ENCODE peak calls at places on chromosomes 13 and 19, in nine cellular contexts. W is psoas muscle; B is A673; R is heart left ventricle; A is body of pancreas; G is adipocyte; U is suprapubic skin; S is CD8-positive, alpha-beta T cell; N is colonic mucosa. X is an unnamed sample.

GRCh38 chr19:42201489-42202289 is 15.8 kb downstream of the DEDD2 start:
- DNase-seq in W (no peak), B (no peak), R (peak; percentile 42), A (no peak), G (no peak), U (no peak), S (peak; percentile 64), N (no peak), X (no peak)

GRCh38 chr19:54532528-54532927 is 29.9 kb downstream of the LAIR2 start:
- DNase-seq in W (no peak), B (no peak), R (no peak), A (no peak), G (no peak), U (no peak), S (no peak), N (no peak), X (no peak)

GRCh38 chr19:7743425-7743841 is 3.9 kb downstream of the CD209 start:
- DNase-seq in W (no peak), B (no peak), R (no peak), A (no peak), G (no peak), U (no peak), S (no peak), N (no peak), X (no peak)

GRCh38 chr13:43965446-43965845 is 85.7 kb downstream of the LACC1 start:
- DNase-seq in W (no peak), B (no peak), R (no peak), A (no peak), G (no peak), U (no peak), S (no peak), N (no peak), X (no peak)

GRCh38 chr13:97432232-97432916 is 1.6 kb upstream of the RAP2A start:
- DNase-seq in W (no peak), B (no peak), R (no peak), A (no peak), G (no peak), U (no peak), S (no peak), N (no peak), X (no peak)

GRCh38 chr19:54279441-54279962 is 1.4 kb downstream of the LILRB2 start:
- DNase-seq in W (no peak), B (no peak), R (no peak), A (no peak), G (no peak), U (no peak), S (peak; percentile 31), N (no peak), X (no peak)

GRCh38 chr13:41008349-41008980 is 10.7 kb downstream of the ELF1 start:
- DNase-seq in W (no peak), B (no peak), R (no peak), A (no peak), G (peak; percentile 76), U (no peak), S (no peak), N (no peak), X (no peak)

GRCh38 chr13:28059214-28059613 is 41.2 kb downstream of the FLT3 start:
- DNase-seq in W (no peak), B (peak; percentile 31), R (no peak), A (peak; percentile 78), G (peak; percentile 11), U (no peak), S (peak; percentile 55), N (peak; percentile 57), X (no peak)

GRCh38 chr19:39246951-39247669 is 1.5 kb downstream of the IFNL4 start:
- DNase-seq in W (peak; percentile 42), B (peak; percentile 45), R (no peak), A (peak; percentile 38), G (no peak), U (no peak), S (peak; percentile 57), N (peak; percentile 29), X (no peak)

GRCh38 chr13:114015608-114016295 is 41.9 kb upstream of the C13orf46 start:
- DNase-seq in W (peak; percentile 81), B (no peak), R (no peak), A (no peak), G (no peak), U (peak; percentile 92), S (no peak), N (peak; percentile 41), X (no peak)

GRCh38 chr19:940591-941291 is 14.9 kb downstream of the ARID3A start:
- DNase-seq in W (peak; percentile 75), B (peak; percentile 70), R (peak; percentile 68), A (peak; percentile 91), G (no peak), U (peak; percentile 90), S (peak; percentile 83), N (peak; percentile 77), X (no peak)

GRCh38 chr19:14507704-14508246 is 10.4 kb downstream of the DNAJB1 start:
- DNase-seq in W (no peak), B (no peak), R (no peak), A (no peak), G (peak; percentile 57), U (no peak), S (no peak), N (no peak), X (no peak)

GRCh38 chr13:113117956-113118327 is 4.7 kb upstream of the F10 start:
- DNase-seq in W (no peak), B (no peak), R (no peak), A (no peak), G (no peak), U (no peak), S (no peak), N (no peak), X (no peak)

GRCh38 chr13:78022164-78022877 is 103.7 kb upstream of the EDNRB start:
- DNase-seq in W (no peak), B (peak; percentile 78), R (peak; percentile 20), A (peak; percentile 4), G (no peak), U (no peak), S (peak; percentile 56), N (peak; percentile 19), X (no peak)

GRCh38 chr13:24146961-24147569 is 13.5 kb upstream of the SPATA13 start:
- DNase-seq in W (no peak), B (no peak), R (no peak), A (no peak), G (no peak), U (no peak), S (no peak), N (no peak), X (no peak)

DNA sequence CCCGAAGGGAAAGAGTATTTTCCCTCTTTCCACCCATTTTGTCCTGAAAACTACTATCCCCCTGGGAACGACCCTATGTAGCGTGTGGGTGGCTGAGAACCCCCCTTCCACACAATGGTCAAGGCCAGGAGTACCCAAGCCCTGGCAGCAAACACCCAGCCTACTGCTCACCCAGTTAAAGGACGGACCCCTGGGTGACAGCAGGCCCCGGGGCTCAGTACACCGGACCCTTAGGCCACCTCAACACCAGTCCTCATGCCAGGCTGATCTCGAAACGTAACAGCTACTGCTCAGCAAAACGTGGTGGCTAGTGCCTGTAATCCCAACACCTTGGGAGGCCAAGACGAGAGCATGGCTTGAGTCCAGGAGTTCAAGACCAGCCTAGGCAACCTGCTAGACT is 1.4 kb downstream of the ANKRD27 start:
- DNase-seq in W (no peak), B (no peak), R (no peak), A (no peak), G (no peak), U (no peak), S (no peak), N (no peak), X (no peak)
- H3K4me1 ChIP-seq in W (peaks cover 30% of the 10 kb centered on the region), B (peaks cover 49% of the 10 kb centered on the region), R (peaks cover 48% of the 10 kb centered on the region), A (peaks cover 36% of the 10 kb centered on the region), G (peaks cover 10% of the 10 kb centered on the region), U (peaks cover 50% of the 10 kb centered on the region), S (peaks cover 39% of the 10 kb centered on the region), N (peaks cover 22% of the 10 kb centered on the region), X (peaks cover 5% of the 10 kb centered on the region)

DNA sequence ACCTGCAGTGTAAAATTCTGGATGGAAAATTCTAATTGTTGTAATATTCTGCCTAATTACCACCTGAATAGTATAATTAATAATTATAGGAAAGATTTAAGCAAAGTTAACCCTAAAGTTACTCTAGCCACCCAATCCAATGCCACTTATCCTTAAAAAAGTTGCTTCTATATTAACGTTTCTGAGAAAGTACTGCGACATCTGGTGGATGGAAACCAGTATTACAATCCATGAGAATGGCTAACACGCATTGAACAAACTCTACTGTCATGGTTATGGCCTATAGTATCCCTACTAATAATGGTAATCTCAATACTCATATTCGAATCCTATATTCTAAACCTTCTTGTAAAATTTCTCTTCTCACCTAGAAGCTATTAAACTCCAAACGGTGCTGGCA is 1551.8 kb downstream of the SLITRK1 start:
- DNase-seq in W (no peak), B (peak; percentile 29), R (no peak), A (no peak), G (peak; percentile 20), U (no peak), S (no peak), N (no peak), X (peak; percentile 16)
- H3K4me1 ChIP-seq in W (no peaks in the 10 kb centered on the region), B (peaks cover 5% of the 10 kb centered on the region), R (no peaks in the 10 kb centered on the region), A (no peaks in the 10 kb centered on the region), G (no peaks in the 10 kb centered on the region), U (no peaks in the 10 kb centered on the region), S (no peaks in the 10 kb centered on the region), N (no peaks in the 10 kb centered on the region), X (no peaks in the 10 kb centered on the region)

DNA sequence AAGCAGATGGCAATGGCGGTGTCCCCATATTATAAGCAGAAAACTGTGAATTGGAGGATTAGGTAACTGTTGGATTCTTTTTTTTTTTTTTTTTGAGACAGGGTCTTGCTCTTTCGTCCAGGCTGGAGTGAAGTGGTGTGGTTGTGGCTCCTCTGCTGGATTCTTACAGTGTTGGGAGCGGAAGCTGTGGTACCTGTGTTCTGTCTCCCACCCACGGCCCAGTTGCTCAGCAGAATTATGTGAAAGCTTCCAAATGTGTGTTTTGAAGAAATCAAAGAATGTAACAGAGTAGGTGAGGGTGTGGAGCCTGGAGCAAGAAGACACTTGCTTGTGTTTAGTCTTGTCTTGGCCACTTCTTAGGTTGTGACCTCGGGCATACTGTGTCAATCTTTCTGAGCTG is 295.6 kb downstream of the SHISA2 start:
- DNase-seq in W (no peak), B (no peak), R (no peak), A (no peak), G (no peak), U (no peak), S (no peak), N (no peak), X (no peak)
- H3K4me1 ChIP-seq in W (peaks cover 6% of the 10 kb centered on the region), B (no peaks in the 10 kb centered on the region), R (peaks cover 14% of the 10 kb centered on the region), A (no peaks in the 10 kb centered on the region), G (peaks cover 36% of the 10 kb centered on the region), U (peaks cover 10% of the 10 kb centered on the region), S (no peaks in the 10 kb centered on the region), N (no peaks in the 10 kb centered on the region), X (peaks cover 2% of the 10 kb centered on the region)

GRCh38 chr19:18161691-18162039 is 8.7 kb downstream of the PIK3R2 start:
- DNase-seq in W (no peak), B (no peak), R (no peak), A (no peak), G (no peak), U (no peak), S (no peak), N (no peak), X (no peak)

GRCh38 chr19:18167011-18167410 is 6.6 kb upstream of the IFI30 start:
- DNase-seq in W (no peak), B (no peak), R (no peak), A (no peak), G (no peak), U (no peak), S (no peak), N (no peak), X (no peak)

GRCh38 chr19:18160792-18161690 is 8.1 kb downstream of the PIK3R2 start:
- DNase-seq in W (peak; percentile 79), B (peak; percentile 66), R (peak; percentile 80), A (peak; percentile 82), G (peak; percentile 84), U (no peak), S (peak; percentile 93), N (peak; percentile 79), X (no peak)

GRCh38 chr19:18165794-18166544 is 7.6 kb upstream of the IFI30 start:
- DNase-seq in W (no peak), B (no peak), R (no peak), A (no peak), G (no peak), U (no peak), S (no peak), N (no peak), X (no peak)

GRCh38 chr19:18164072-18164471 is 9.5 kb upstream of the IFI30 start:
- DNase-seq in W (no peak), B (no peak), R (no peak), A (no peak), G (no peak), U (no peak), S (no peak), N (no peak), X (no peak)
- H3K4me1 ChIP-seq in W (peaks cover 8% of the 10 kb centered on the region), B (no peaks in the 10 kb centered on the region), R (peaks cover 27% of the 10 kb centered on the region), A (peaks cover 18% of the 10 kb centered on the region), G (peaks cover 8% of the 10 kb centered on the region), U (peaks cover 21% of the 10 kb centered on the region), S (peaks cover 18% of the 10 kb centered on the region), N (no peaks in the 10 kb centered on the region), X (peaks cover 8% of the 10 kb centered on the region)